ENCODE peak calls at places on chromosomes 12 and 14, in six cellular contexts. L is PC-9; E is activated CD4-positive, alpha-beta T cell treated with anti-CD3 and anti-CD28 coated beads, Interleukin-2, amount 50 U/mL, for 1 hour; O is RWPE1; K is aorta; Z is astrocyte of the spinal cord. J is an unnamed sample.

GRCh38 chr12:104998423-104999346 is 12.6 kb downstream of the NOPCHAP1 start:
- DNase-seq in O (no peak), Z (no peak), K (no peak), E (no peak), L (peak), J (no peak)

GRCh38 chr14:78530078-78530477 is 359.9 kb downstream of the NRXN3 start:
- DNase-seq in K (no peak), L (peak), E (no peak), Z (peak), O (peak), J (no peak)

GRCh38 chr12:104638760-104639319 is 182.1 kb downstream of the CHST11 start:
- DNase-seq in K (no peak), L (no peak), E (no peak), Z (no peak), O (no peak), J (no peak)

GRCh38 chr12:103799504-103800251 is 41.4 kb downstream of the NT5DC3 start:
- DNase-seq in E (no peak), L (peak), O (peak), K (no peak), Z (peak), J (no peak)

GRCh38 chr14:35932659-35933159 is 106.6 kb downstream of the BRMS1L start:
- DNase-seq in Z (no peak), L (no peak), K (no peak), O (no peak), E (no peak), J (peak)

GRCh38 chr12:53205747-53206146 is 1.3 kb downstream of the ITGB7 start:
- DNase-seq in L (peak), Z (peak), O (peak), K (peak), E (peak), J (peak)

GRCh38 chr12:53252349-53252916 is 15.7 kb upstream of the ESPL1 start:
- DNase-seq in E (no peak), K (no peak), L (peak), O (peak), Z (no peak), J (no peak)

GRCh38 chr12:55227643-55228042 is 6.8 kb downstream of the OR10A7 start:
- DNase-seq in K (no peak), E (no peak), L (no peak), Z (no peak), O (no peak), J (no peak)

GRCh38 chr12:109702126-109702841 is 11.3 kb upstream of the FAM222A start:
- DNase-seq in K (no peak), E (no peak), L (no peak), O (peak), Z (no peak), J (no peak)